ENCODE peak calls at places on chromosomes 16 and 17, in four cellular contexts. N, Z, U and D are unnamed samples.
A peak's percentile ranks its signal among the peaks of the same experiment; 100 is the strongest.

GRCh38 chr16:69037373-69038160 is 67.9 kb upstream of the HAS3 start:
- DNase-seq in U (no peak), Z (no peak), N (no peak), D (no peak)

GRCh38 chr16:31273676-31274075 is 13.9 kb downstream of the ITGAM start:
- DNase-seq in U (no peak), N (peak; percentile 10), Z (peak; percentile 14), D (no peak)

GRCh38 chr17:82468692-82469091 is 10.2 kb downstream of the NARF start:
- DNase-seq in N (no peak), Z (no peak), U (no peak), D (no peak)

GRCh38 chr17:72430611-72431432 is 310.0 kb downstream of the SOX9 start:
- DNase-seq in U (no peak), N (no peak), Z (no peak), D (no peak)

GRCh38 chr17:14717849-14718248 is 417.0 kb downstream of the HS3ST3B1 start:
- DNase-seq in Z (no peak), N (no peak), U (no peak), D (no peak)

GRCh38 chr17:50798424-50799344 is 31.4 kb upstream of the ANKRD40CL start:
- DNase-seq in Z (no peak), N (no peak), U (no peak), D (no peak)

GRCh38 chr16:65776639-65777183 is 589.8 kb upstream of the CDH5 start:
- DNase-seq in Z (no peak), N (no peak), U (no peak), D (no peak)

GRCh38 chr17:61413654-61414133 is 14.1 kb downstream of the TBX2 start:
- DNase-seq in N (no peak), Z (no peak), U (no peak), D (no peak)

GRCh38 chr17:71237903-71238538 is 882.8 kb upstream of the SOX9 start:
- DNase-seq in U (no peak), N (no peak), Z (no peak), D (no peak)

GRCh38 chr17:56994009-56994792 is 16.3 kb downstream of the SCPEP1 start:
- DNase-seq in N (no peak), U (no peak), Z (no peak), D (no peak)

GRCh38 chr17:19310151-19310550 is 52.4 kb downstream of the B9D1 start:
- DNase-seq in U (no peak), Z (peak; percentile 33), N (peak; percentile 13), D (no peak)

GRCh38 chr16:71367243-71367976 is 8.9 kb downstream of the CALB2 start:
- DNase-seq in N (peak; percentile 68), U (no peak), Z (peak; percentile 68), D (no peak)

GRCh38 chr17:17998934-17999333 is 26.3 kb downstream of the DRC3 start:
- DNase-seq in U (no peak), Z (no peak), N (no peak), D (no peak)

GRCh38 chr17:302300-302698 is 50.3 kb downstream of the RPH3AL start:
- DNase-seq in U (no peak), N (no peak), Z (no peak), D (no peak)

GRCh38 chr16:86884256-86884655 is 305.9 kb downstream of the FOXL1 start:
- DNase-seq in N (peak; percentile 30), Z (no peak), U (no peak), D (no peak)

GRCh38 chr17:69142473-69142802 is 743 bp upstream of the ABCA6 start:
- DNase-seq in N (no peak), U (no peak), Z (no peak), D (no peak)

GRCh38 chr17:76458580-76459490 is 5.9 kb upstream of the UBE2O start:
- DNase-seq in U (no peak), N (peak; percentile 77), Z (peak; percentile 78), D (no peak)

GRCh38 chr17:79490530-79490929 is 120.3 kb downstream of the RBFOX3 start:
- DNase-seq in U (no peak), Z (no peak), N (no peak), D (no peak)

GRCh38 chr17:50290074-50290702 is 15.9 kb downstream of the TMEM92 start:
- DNase-seq in N (peak; percentile 79), Z (no peak), U (peak; percentile 77), D (peak; percentile 85)

GRCh38 chr16:57637424-57637823 is 9.0 kb downstream of the ADGRG1 start:
- DNase-seq in U (no peak), N (no peak), Z (no peak), D (no peak)

GRCh38 chr17:75897076-75898019 is 597 bp upstream of the TRIM65 start:
- DNase-seq in U (no peak), Z (peak; percentile 69), N (peak; percentile 66), D (no peak)

GRCh38 chr17:34169501-34169900 is 85.6 kb upstream of the CCL2 start:
- DNase-seq in N (no peak), U (no peak), Z (no peak), D (no peak)

GRCh38 chr17:39867084-39867890 is 715 bp upstream of the ZPBP2 start:
- DNase-seq in N (no peak), U (no peak), Z (no peak), D (no peak)

GRCh38 chr17:39866013-39866730 is 1.8 kb upstream of the ZPBP2 start:
- DNase-seq in N (no peak), Z (no peak), U (no peak), D (no peak)

GRCh38 chr17:39861235-39861634 is 2.9 kb downstream of the IKZF3 start:
- DNase-seq in Z (no peak), U (no peak), N (no peak), D (no peak)

GRCh38 chr17:39863244-39863917 is 731 bp downstream of the IKZF3 start:
- DNase-seq in N (no peak), U (no peak), Z (no peak), D (no peak)

DNA sequence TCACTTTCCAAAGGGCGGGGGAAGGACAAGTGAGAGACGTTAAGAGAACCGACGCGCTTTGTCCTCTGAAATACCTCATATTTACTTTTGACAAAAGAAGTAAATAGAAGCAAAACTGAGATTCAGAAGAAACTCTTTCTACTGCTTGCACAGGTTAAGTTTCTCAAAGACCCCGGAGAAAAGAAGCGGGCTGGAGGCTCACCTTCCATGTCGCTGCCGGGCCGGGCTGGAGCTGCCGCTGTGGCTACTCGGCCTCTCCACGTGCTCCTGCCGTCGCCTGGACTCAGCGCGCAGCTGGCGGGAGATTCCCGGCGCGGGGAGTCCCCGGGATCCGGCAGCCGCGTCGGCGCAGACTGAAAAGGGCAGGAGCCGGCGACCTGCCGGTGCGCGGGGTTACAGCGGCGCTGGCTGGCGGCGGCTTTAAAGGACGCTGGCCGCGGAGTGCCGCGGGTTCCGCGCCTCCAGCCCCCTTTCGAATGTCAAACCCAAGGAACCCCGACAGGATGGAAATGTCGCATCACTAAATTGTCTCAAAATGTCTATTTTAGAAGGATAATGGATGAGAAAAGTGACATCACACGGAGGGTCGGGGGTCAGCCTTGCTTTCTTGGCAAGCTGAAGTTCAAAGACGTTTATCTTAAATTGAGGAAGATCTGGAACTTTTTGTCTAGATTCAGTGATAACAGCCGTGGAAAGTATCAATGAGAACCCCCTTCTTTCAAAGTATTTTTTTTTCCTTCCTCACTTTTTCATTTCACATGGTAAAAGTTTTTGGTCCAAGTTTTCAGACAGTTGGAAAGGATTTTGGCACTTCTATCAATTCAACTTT is at the start of gene IKZF3:
- DNase-seq in U (no peak), N (peak; percentile 93), Z (peak; percentile 92), D (peak; percentile 18)
- TF ChIP-seq CTCF in U (peak; percentile 4), N (peak; percentile 43), Z (no peak), D (no peak)

GRCh38 chr17:29241015-29241963 is 5.4 kb upstream of the CRYBA1 start:
- DNase-seq in Z (no peak), U (peak; percentile 76), N (no peak), D (peak; percentile 98)
- TF ChIP-seq CTCF in Z (no peak), U (no peak), N (no peak), D (no peak)

GRCh38 chr17:4006165-4006589 is 41.9 kb upstream of the ATP2A3 start:
- DNase-seq in Z (no peak), N (peak; percentile 78), U (no peak), D (no peak)
- TF ChIP-seq CTCF in Z (no peak), N (no peak), U (no peak), D (no peak)

DNA sequence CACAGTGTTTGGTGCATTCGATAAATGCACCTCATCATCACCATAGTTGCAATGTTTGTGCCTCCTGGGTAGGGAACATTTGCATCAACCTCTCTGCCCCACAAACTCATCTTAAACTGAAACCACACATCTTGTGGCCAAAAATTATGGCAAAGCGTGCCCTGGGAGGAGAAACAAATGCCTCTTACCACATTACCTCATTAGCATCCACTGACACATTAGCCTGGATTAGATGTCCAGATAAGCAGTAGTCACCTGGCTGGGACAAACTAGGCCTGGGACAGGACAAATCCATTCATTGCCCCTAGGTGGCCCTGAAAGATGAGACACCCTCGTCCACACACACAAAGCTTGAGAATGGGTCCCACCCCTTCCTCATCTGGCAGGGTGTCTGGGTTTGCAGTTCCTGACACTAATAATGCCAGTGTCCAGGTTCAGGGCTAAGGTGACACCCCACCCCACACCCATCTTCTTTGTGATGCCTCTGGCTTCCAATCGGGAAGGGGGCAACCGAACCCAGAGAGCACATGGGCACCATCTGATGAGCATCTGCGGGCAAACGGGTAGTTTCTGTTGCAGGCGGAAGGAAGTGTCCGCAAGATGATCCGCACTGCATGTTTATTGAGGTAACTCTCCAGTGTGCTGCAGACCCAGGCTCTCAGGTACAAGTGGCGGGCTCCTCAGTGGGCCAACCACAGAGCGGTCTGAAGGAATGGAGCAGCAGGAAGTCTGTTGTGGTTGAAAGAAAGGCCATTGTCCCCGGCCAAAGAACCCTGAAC is 8.6 kb downstream of the XYLT1 start:
- DNase-seq in U (no peak), N (no peak), Z (no peak), D (no peak)
- TF ChIP-seq CTCF in U (no peak), N (no peak), Z (no peak), D (no peak)

DNA sequence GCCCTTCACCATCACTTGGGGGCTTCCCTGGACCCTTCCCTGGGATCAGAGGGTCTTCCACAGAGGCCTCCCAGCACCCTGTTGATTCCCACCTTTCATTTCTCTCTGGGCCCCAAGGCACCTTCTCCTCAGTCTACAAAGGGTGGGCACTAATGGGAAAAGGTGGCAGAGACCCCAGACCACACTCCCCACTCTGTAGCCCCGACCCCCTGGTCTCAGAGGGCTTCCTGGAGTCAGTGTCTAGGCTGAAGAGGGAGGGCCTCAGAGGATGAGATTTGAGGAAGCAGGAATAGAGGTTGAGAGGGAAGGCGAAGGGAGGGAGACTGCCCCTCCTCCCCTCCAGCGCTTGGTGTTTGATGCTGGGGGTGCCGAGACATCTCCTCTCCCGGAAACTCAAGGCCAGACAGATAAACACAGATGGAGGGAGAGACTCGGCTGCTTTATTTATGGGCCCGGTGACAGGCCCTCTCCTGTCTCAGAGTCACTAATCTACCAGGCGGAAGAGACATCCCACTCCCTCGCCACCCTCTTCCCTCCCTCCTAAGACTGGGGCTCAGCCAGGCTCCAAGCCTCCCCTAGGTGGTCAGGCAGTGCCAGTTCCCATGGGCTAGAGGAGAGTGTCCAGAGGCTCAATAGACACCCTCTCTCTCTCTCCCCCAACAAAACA is 18.5 kb upstream of the SP2 start:
- DNase-seq in Z (no peak), U (no peak), N (no peak), D (no peak)
- TF ChIP-seq CTCF in Z (no peak), U (no peak), N (no peak), D (no peak)

DNA sequence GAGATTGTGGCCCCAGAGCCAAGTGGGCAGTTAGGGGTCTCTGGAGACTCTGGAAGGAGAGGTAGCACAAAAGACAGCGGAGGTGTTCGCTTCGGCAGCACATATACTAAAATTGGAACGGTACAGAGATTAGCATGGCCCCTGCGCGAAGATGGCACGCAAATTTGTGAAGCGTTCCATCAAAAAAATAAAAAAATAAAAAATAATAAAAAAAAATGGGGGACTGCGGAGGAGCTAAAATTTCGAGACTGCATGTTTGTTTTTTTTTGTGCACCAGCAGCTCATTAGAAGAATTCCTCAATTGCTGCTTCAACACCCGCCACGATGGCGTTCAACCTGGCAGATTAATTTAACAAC is 39.1 kb downstream of the IGF2BP1 start:
- DNase-seq in Z (no peak), U (no peak), N (no peak), D (no peak)
- TF ChIP-seq CTCF in Z (no peak), U (no peak), N (no peak), D (no peak)

GRCh38 chr17:74454197-74455024 is 12.0 kb upstream of the CD300A start:
- DNase-seq in N (peak; percentile 96), Z (peak; percentile 96), U (peak; percentile 51), D (no peak)
- TF ChIP-seq CTCF in N (peak; percentile 28), Z (no peak), U (no peak), D (no peak)